ENCODE peak calls at places on chromosomes 13 and 19, in six cellular contexts. B is cardiac muscle cell, K is left lung, Z is tibial nerve, I is tibial artery, S is Peyer's patch. T is an unnamed sample.

GRCh38 chr13:112583592-112584277 is 4.2 kb downstream of the TUBGCP3 start:
- DNase-seq in K (peak; percentile 74), Z (peak; percentile 64), S (peak; percentile 75), I (peak; percentile 68), B (no peak), T (no peak)

GRCh38 chr19:4338441-4339350 is at the start of gene STAP2:
- DNase-seq in I (no peak), B (peak; percentile 33), Z (no peak), K (no peak), S (peak; percentile 81), T (no peak)

GRCh38 chr13:112928958-112929777 is 39.8 kb upstream of the MCF2L start:
- DNase-seq in Z (no peak), B (no peak), S (peak; percentile 84), I (no peak), K (no peak), T (no peak)

GRCh38 chr13:51645154-51645650 is 60.9 kb downstream of the WDFY2 start:
- DNase-seq in S (no peak), B (no peak), Z (no peak), I (no peak), K (no peak), T (no peak)

GRCh38 chr19:49746206-49746958 is 16.7 kb downstream of the TSKS start:
- DNase-seq in B (no peak), I (no peak), S (peak; percentile 58), Z (no peak), K (peak; percentile 69), T (no peak)

GRCh38 chr13:33123066-33123940 is 107.1 kb downstream of the KL start:
- DNase-seq in B (peak; percentile 45), I (peak; percentile 71), Z (peak; percentile 60), K (peak; percentile 60), S (peak; percentile 56), T (no peak)

GRCh38 chr19:1236566-1236965 is 1.2 kb downstream of the CBARP start:
- DNase-seq in B (no peak), I (no peak), S (no peak), K (no peak), Z (no peak), T (no peak)

GRCh38 chr13:85277753-85278152 is 521.5 kb downstream of the SLITRK6 start:
- DNase-seq in Z (no peak), K (no peak), I (no peak), B (no peak), S (no peak), T (no peak)

GRCh38 chr19:36213793-36214387 is 575 bp downstream of the ZNF565 start:
- DNase-seq in K (no peak), Z (peak; percentile 27), S (no peak), B (no peak), I (peak; percentile 24), T (no peak)

GRCh38 chr13:21079206-21079605 is 17.8 kb upstream of the LATS2 start:
- DNase-seq in S (no peak), I (no peak), Z (no peak), K (no peak), B (no peak), T (no peak)

GRCh38 chr19:17448190-17448967 is at the start of gene TMEM221:
- DNase-seq in S (peak; percentile 77), K (no peak), Z (peak; percentile 24), I (peak; percentile 47), B (peak; percentile 71), T (no peak)

GRCh38 chr19:347946-348861 is 3.6 kb upstream of the MIER2 start:
- DNase-seq in K (no peak), B (no peak), Z (no peak), I (no peak), S (no peak), T (no peak)

GRCh38 chr13:111873676-111874178 is 193.2 kb upstream of the SOX1 start:
- DNase-seq in Z (no peak), B (no peak), I (no peak), S (no peak), K (no peak), T (no peak)

GRCh38 chr13:73939071-73939380 is 195.2 kb downstream of the KLF12 start:
- DNase-seq in Z (no peak), B (no peak), K (no peak), S (no peak), I (no peak), T (no peak)

GRCh38 chr19:12117203-12117970 is 22.8 kb downstream of the ZNF20 start:
- DNase-seq in S (no peak), Z (no peak), K (no peak), B (no peak), I (no peak), T (no peak)

GRCh38 chr19:4534836-4535658 is at the start of gene PLIN5:
- DNase-seq in K (peak; percentile 75), I (peak; percentile 32), B (peak; percentile 87), Z (peak; percentile 43), S (peak; percentile 70), T (peak; percentile 8)

GRCh38 chr13:51960766-51961165 is 50.5 kb downstream of the ATP7B start:
- DNase-seq in B (no peak), Z (no peak), I (no peak), S (no peak), K (no peak), T (no peak)

GRCh38 chr19:55519461-55520311 is 17.2 kb downstream of the SBK2 start:
- DNase-seq in Z (no peak), I (no peak), K (no peak), B (no peak), S (no peak), T (no peak)

GRCh38 chr19:50981587-50982146 is 2.0 kb downstream of the KLK7 start:
- DNase-seq in I (no peak), Z (no peak), B (no peak), S (no peak), K (no peak), T (no peak)

GRCh38 chr13:92843549-92843948 is 383.1 kb upstream of the GPC6 start:
- DNase-seq in I (no peak), Z (no peak), B (no peak), K (no peak), S (no peak), T (no peak)

GRCh38 chr13:34611678-34612077 is 330.4 kb upstream of the NBEA start:
- DNase-seq in B (peak; percentile 9), K (no peak), Z (no peak), I (no peak), S (no peak), T (no peak)

GRCh38 chr19:18429717-18430416 is 8.1 kb downstream of the ISYNA1 start:
- DNase-seq in Z (no peak), K (no peak), I (no peak), B (no peak), S (peak; percentile 47), T (no peak)

GRCh38 chr19:18476507-18477041 is 38.6 kb upstream of the ISYNA1 start:
- DNase-seq in Z (no peak), I (no peak), S (no peak), K (no peak), B (no peak), T (no peak)

GRCh38 chr13:22061371-22061805 is 390.5 kb downstream of the FGF9 start:
- DNase-seq in S (no peak), K (no peak), B (no peak), Z (no peak), I (no peak), T (peak; percentile 13)

GRCh38 chr19:52191374-52191773 is 1.5 kb downstream of the PPP2R1A start:
- DNase-seq in I (no peak), Z (no peak), S (peak; percentile 57), K (no peak), B (no peak), T (no peak)

GRCh38 chr13:95540848-95541247 is 11.7 kb upstream of the CLDN10 start:
- DNase-seq in I (no peak), B (peak; percentile 26), Z (no peak), S (no peak), K (peak; percentile 36), T (no peak)

GRCh38 chr19:4357095-4357797 is 13.9 kb downstream of the MPND start:
- DNase-seq in Z (no peak), S (no peak), K (no peak), B (no peak), I (no peak), T (no peak)

GRCh38 chr13:114142640-114143490 is 10.4 kb upstream of the RASA3 start:
- DNase-seq in S (peak; percentile 90), Z (no peak), B (no peak), I (no peak), K (peak; percentile 62), T (no peak)

GRCh38 chr19:3547301-3547731 is 8.3 kb downstream of the TEKTIP1 start:
- DNase-seq in I (no peak), K (no peak), S (no peak), Z (no peak), B (no peak), T (no peak)

GRCh38 chr13:75636339-75637095 is 387 bp downstream of the LMO7 start:
- DNase-seq in Z (peak; percentile 6), S (peak; percentile 61), B (peak; percentile 10), I (no peak), K (peak; percentile 39), T (no peak)
- H3K27ac ChIP-seq in Z (peak overlapping the region; percentile 92), S (peak overlapping the region; percentile 30), B (no peak overlapping the region), I (peak overlapping the region; percentile 84), K (peak overlapping the region; percentile 60), T (no peak overlapping the region)

GRCh38 chr13:83877901-83878300 is 4.4 kb downstream of the SLITRK1 start:
- DNase-seq in B (no peak), K (no peak), Z (no peak), I (no peak), S (no peak), T (no peak)
- H3K27ac ChIP-seq in B (no peak overlapping the region), K (no peak overlapping the region), Z (no peak overlapping the region), I (no peak overlapping the region), S (no peak overlapping the region), T (peak overlapping the region; percentile 11)

DNA sequence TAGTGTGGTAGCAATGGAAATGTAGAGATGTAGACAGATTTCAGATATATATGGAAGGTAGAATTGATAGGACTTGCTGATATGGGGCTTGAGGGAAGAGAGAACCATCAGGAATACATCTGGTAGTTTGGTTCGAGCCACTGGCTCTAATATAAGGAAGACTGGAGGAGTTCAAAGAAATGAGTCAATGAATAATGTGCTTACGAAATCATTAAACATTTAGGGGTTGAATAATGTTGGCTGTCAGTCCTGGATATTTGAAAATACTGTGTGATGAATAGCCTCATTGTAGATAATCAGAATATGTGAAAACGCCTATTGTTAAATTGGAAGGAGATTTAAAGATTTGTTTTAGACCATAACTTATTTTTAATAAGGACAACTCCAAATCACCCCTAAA is 21.6 kb downstream of the SGCG start:
- DNase-seq in B (no peak), I (no peak), Z (no peak), S (no peak), K (no peak), T (no peak)
- H3K27ac ChIP-seq in B (no peak overlapping the region), I (no peak overlapping the region), Z (no peak overlapping the region), S (no peak overlapping the region), K (no peak overlapping the region), T (no peak overlapping the region)

GRCh38 chr19:38662508-38663155 is 15.2 kb downstream of the ACTN4 start:
- DNase-seq in B (no peak), S (no peak), Z (no peak), K (no peak), I (no peak), T (peak; percentile 24)

GRCh38 chr19:38661166-38661565 is 13.7 kb downstream of the ACTN4 start:
- DNase-seq in Z (no peak), S (no peak), K (no peak), B (no peak), I (no peak), T (no peak)

GRCh38 chr19:38658462-38659306 is 11.2 kb downstream of the ACTN4 start:
- DNase-seq in K (no peak), B (peak; percentile 61), Z (no peak), I (peak; percentile 56), S (no peak), T (peak; percentile 9)

GRCh38 chr19:38661996-38662395 is 14.5 kb downstream of the ACTN4 start:
- DNase-seq in B (no peak), K (no peak), S (no peak), Z (no peak), I (no peak), T (no peak)

GRCh38 chr19:38660724-38661123 is 13.3 kb downstream of the ACTN4 start:
- DNase-seq in I (no peak), B (no peak), Z (no peak), K (no peak), S (no peak), T (no peak)
- H3K27ac ChIP-seq in I (peak overlapping the region; percentile 94), B (peak overlapping the region; percentile 98), Z (peak overlapping the region; percentile 92), K (peak overlapping the region; percentile 86), S (peak overlapping the region; percentile 61), T (peak overlapping the region; percentile 36)

T was measured in caudate nucleus.